ENCODE peak calls at places on chromosomes 11 and 22, in five cellular contexts. N is AG10803, Q is stomach, Z is AG09309, S is Caco-2. F is an unnamed sample.

GRCh38 chr11:93059074-93059957 is 89.9 kb downstream of the MTNR1B start:
- DNase-seq in N (peak), Q (no peak), Z (peak), S (no peak), F (peak)

GRCh38 chr11:119693253-119693815 is 35.7 kb downstream of the NECTIN1 start:
- DNase-seq in N (no peak), Q (no peak), Z (no peak), S (no peak), F (no peak)

GRCh38 chr22:41508770-41509170 is 35.5 kb downstream of the POLR3H start:
- DNase-seq in N (no peak), Q (no peak), Z (no peak), S (no peak), F (no peak)

GRCh38 chr11:86509579-86509978 is 134.9 kb downstream of the CCDC81 start:
- DNase-seq in N (no peak), Q (no peak), Z (no peak), S (no peak), F (no peak)

GRCh38 chr11:128867277-128867676 is at the start of gene KCNJ1:
- DNase-seq in N (no peak), Q (no peak), Z (no peak), S (no peak), F (no peak)

GRCh38 chr11:86274503-86274902 is 27.5 kb upstream of the HIKESHI start:
- DNase-seq in N (no peak), Q (no peak), Z (no peak), S (no peak), F (no peak)

GRCh38 chr22:30605449-30606110 is 1.4 kb upstream of the TCN2 start:
- DNase-seq in N (peak), Q (peak), Z (no peak), S (no peak), F (peak)

GRCh38 chr11:103234974-103235373 is 125.7 kb downstream of the DYNC2H1 start:
- DNase-seq in N (peak), Q (no peak), Z (peak), S (no peak), F (peak)

GRCh38 chr11:77423624-77424023 is 50.3 kb downstream of the PAK1 start:
- DNase-seq in N (no peak), Q (no peak), Z (no peak), S (no peak), F (no peak)

GRCh38 chr11:75733346-75734107 is 15.9 kb downstream of the MOGAT2 start:
- DNase-seq in N (peak), Q (peak), Z (no peak), S (peak), F (no peak)

GRCh38 chr11:35390737-35391682 is 28.3 kb downstream of the SLC1A2 start:
- DNase-seq in N (peak), Q (peak), Z (no peak), S (no peak), F (peak)

GRCh38 chr22:43832393-43833265 is 20.5 kb upstream of the EFCAB6 start:
- DNase-seq in N (no peak), Q (no peak), Z (no peak), S (no peak), F (no peak)

GRCh38 chr11:25066706-25067105 is 569.9 kb downstream of the LUZP2 start:
- DNase-seq in N (no peak), Q (no peak), Z (no peak), S (no peak), F (no peak)

GRCh38 chr22:50621948-50622722 is 5.8 kb downstream of the ARSA start:
- DNase-seq in N (no peak), Q (peak), Z (no peak), S (no peak), F (no peak)

GRCh38 chr22:49727191-49727880 is 100.3 kb downstream of the BRD1 start:
- DNase-seq in N (no peak), Q (no peak), Z (no peak), S (no peak), F (no peak)

GRCh38 chr11:105244157-105244820 is 104.7 kb upstream of the CARD18 start:
- DNase-seq in N (peak), Q (no peak), Z (peak), S (no peak), F (peak)

GRCh38 chr11:105821781-105822180 is 200.3 kb downstream of the MSANTD4 start:
- DNase-seq in N (no peak), Q (no peak), Z (no peak), S (no peak), F (no peak)

GRCh38 chr11:75782540-75783263 is 14.1 kb downstream of the DGAT2 start:
- DNase-seq in N (no peak), Q (no peak), Z (no peak), S (no peak), F (no peak)

GRCh38 chr11:5528495-5528894 is 12.0 kb upstream of the UBQLNL start:
- DNase-seq in N (no peak), Q (no peak), Z (no peak), S (no peak), F (no peak)

GRCh38 chr11:65695459-65696241 is 16.4 kb upstream of the KAT5 start:
- DNase-seq in N (no peak), Q (peak), Z (no peak), S (no peak), F (no peak)

GRCh38 chr11:66880484-66881211 is 23.8 kb downstream of the LRFN4 start:
- DNase-seq in N (no peak), Q (peak), Z (no peak), S (no peak), F (no peak)

GRCh38 chr11:19508166-19508565 is 204.5 kb upstream of the NAV2 start:
- DNase-seq in N (no peak), Q (peak), Z (no peak), S (peak), F (peak)

GRCh38 chr11:41175304-41175972 is 284.0 kb downstream of the LRRC4C start:
- DNase-seq in N (no peak), Q (no peak), Z (no peak), S (no peak), F (no peak)

GRCh38 chr22:35749808-35750207 is 32.1 kb downstream of the APOL5 start:
- DNase-seq in N (peak), Q (no peak), Z (peak), S (no peak), F (no peak)

GRCh38 chr22:44112191-44112590 is 68.5 kb upstream of the PARVG start:
- DNase-seq in N (no peak), Q (no peak), Z (no peak), S (no peak), F (no peak)

GRCh38 chr11:128662960-128663359 is 30.9 kb upstream of the FLI1 start:
- DNase-seq in N (no peak), Q (no peak), Z (no peak), S (no peak), F (peak)

GRCh38 chr11:130213143-130213978 is 53.8 kb downstream of the ST14 start:
- DNase-seq in N (no peak), Q (peak), Z (no peak), S (peak), F (peak)

GRCh38 chr22:44883011-44883421 is 126.8 kb downstream of the PHF21B start:
- DNase-seq in N (no peak), Q (no peak), Z (no peak), S (peak), F (no peak)

GRCh38 chr11:65482306-65482850 is 16.5 kb upstream of the MALAT1 start:
- DNase-seq in N (no peak), Q (no peak), Z (no peak), S (no peak), F (no peak)

GRCh38 chr11:66115638-66116410 is 45.8 kb downstream of the PACS1 start:
- DNase-seq in N (no peak), Q (no peak), Z (no peak), S (no peak), F (peak)

GRCh38 chr11:71129624-71130023 is 122.8 kb downstream of the SHANK2 start:
- DNase-seq in N (peak), Q (no peak), Z (peak), S (no peak), F (peak)

GRCh38 chr11:2204361-2205213 is 33.0 kb upstream of the TH start:
- DNase-seq in N (no peak), Q (no peak), Z (no peak), S (peak), F (no peak)

GRCh38 chr22:31646186-31647019 is 15.6 kb downstream of the PISD start:
- DNase-seq in N (peak), Q (no peak), Z (peak), S (peak), F (peak)

GRCh38 chr22:31647516-31647915 is 14.5 kb downstream of the PISD start:
- DNase-seq in N (peak), Q (no peak), Z (peak), S (no peak), F (peak)

GRCh38 chr22:31650391-31650790 is 11.6 kb downstream of the PISD start:
- DNase-seq in N (peak), Q (no peak), Z (peak), S (peak), F (peak)

GRCh38 chr22:31647921-31648320 is 14.1 kb downstream of the PISD start:
- DNase-seq in N (no peak), Q (no peak), Z (no peak), S (no peak), F (no peak)

DNA sequence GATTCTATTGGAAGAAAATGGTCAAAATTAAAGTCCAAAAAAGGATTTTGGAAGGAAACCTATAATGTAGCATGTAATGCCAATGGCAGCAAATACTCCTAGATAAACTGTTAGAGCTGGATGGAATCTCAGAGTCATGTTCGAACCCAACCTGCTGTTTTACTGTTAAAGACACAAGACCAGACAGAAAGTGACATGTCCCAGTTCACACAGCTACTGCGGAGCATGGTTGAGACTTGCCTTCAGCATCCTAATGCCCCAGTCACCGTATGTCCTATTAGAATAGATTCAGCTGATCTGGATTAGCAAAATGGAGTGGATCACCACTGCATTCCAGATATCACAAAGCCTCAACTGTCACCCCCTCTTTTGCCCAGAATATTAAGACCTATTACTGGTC is 14.9 kb downstream of the PISD start:
- DNase-seq in N (no peak), Q (no peak), Z (no peak), S (no peak), F (no peak)
- TF ChIP-seq CTCF in N (no peak), Q (no peak), Z (no peak), S (no peak), F (no peak)

DNA sequence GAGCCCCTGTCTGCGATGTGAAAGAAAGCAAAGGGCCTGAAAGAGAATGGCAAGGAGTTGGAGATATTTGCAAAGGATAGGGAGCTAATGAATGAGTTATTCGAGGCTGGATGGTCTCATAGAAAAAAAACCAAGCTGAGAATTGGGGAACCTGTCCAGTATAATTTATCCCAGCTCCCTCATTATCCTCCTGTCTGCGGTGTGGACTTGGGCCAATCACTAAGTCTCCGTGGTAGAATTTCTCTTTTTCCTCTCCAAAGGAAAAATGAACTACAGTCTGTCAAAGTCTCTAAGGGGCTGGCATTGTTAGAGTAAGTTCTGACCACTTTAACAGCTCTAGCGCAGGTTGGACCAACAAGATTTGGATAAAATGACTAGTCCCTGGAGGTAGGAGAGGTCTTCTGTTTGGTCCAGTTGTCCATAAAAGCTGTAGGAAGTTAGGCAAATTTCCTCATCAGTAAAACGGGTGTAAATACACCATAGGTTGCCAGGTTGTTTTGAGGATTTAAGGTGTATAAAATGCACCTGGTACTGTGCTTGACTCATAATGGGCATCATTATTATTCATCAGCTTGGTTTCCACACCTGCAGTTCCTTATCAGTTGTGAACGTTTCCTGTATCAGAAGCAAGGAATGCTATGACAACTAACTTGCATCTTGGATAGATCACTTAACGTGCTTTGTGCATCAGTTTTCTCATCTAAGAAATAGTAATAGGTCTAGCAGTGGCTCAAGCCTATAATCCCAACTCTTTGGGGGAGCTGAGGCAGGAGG is 10.3 kb upstream of the CDON start:
- DNase-seq in N (no peak), Q (no peak), Z (no peak), S (no peak), F (no peak)
- H3K4me3 ChIP-seq in N (no peak), Q (no peak), Z (no peak), S (no peak), F (no peak)

GRCh38 chr22:42794551-42795510 is 62.2 kb downstream of the ARFGAP3 start:
- DNase-seq in N (peak), Q (peak), Z (no peak), S (no peak), F (no peak)
- TF ChIP-seq CTCF in N (peak), Q (no peak), Z (peak), S (peak), F (peak)

GRCh38 chr11:134120921-134121526 is 52.2 kb downstream of the JAM3 start:
- DNase-seq in N (peak), Q (no peak), Z (no peak), S (no peak), F (peak)
- H3K4me3 ChIP-seq in N (peak), Q (peak), Z (peak), S (no peak), F (peak)

DNA sequence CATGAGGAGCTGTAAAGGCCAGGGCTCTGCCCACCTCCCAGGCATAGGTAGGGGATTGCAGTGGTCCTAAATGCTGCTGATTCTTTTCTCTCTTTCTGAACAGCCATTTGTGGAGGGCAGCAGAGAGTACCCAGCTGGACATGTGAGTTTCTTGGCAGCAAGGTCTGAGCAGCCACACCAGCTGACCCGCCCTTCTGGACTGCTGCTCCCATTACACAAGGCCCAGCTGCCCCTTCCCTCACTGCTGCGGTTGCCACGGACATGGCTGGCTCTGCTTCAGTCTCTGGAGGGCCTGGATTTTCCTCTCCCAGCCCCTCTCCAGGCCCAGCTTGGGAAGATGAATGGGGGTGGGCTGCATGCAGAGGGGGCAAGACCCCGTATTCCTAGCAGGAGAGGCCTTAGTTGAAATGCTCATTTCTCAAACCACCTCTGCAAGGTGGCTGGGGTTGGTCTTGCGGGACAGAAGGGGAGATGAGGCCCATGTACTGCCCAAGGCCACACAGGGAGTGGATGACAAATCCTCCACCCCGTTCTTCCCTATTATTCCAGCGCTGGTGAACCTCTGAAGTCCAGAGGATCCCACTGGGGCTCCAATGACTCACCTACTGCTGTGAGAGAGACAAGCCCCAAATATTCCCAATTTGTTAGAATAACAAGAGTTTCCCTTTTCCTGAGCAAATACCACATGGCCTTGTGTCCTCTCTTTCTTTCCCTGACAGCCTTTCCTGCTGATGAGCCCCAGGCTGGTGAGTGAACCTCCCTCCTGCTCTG is 4.7 kb downstream of the LGALS12 start:
- DNase-seq in N (peak), Q (peak), Z (no peak), S (no peak), F (peak)
- TF ChIP-seq CTCF in N (no peak), Q (no peak), Z (no peak), S (no peak), F (no peak)

GRCh38 chr11:62603072-62603408 is 1.4 kb upstream of the MTA2 start:
- DNase-seq in N (no peak), Q (no peak), Z (no peak), S (peak), F (no peak)
- H3K4me3 ChIP-seq in N (peak), Q (peak), Z (peak), S (peak), F (peak)

GRCh38 chr11:79055866-79056632 is 384.8 kb downstream of the TENM4 start:
- DNase-seq in N (peak), Q (no peak), Z (peak), S (no peak), F (peak)
- TF ChIP-seq CTCF in N (peak), Q (no peak), Z (peak), S (peak), F (peak)

GRCh38 chr11:57499413-57499982 is 16.0 kb downstream of the SLC43A1 start:
- DNase-seq in N (peak), Q (peak), Z (peak), S (peak), F (peak)
- H3K4me3 ChIP-seq in N (peak), Q (peak), Z (peak), S (peak), F (peak)

DNA sequence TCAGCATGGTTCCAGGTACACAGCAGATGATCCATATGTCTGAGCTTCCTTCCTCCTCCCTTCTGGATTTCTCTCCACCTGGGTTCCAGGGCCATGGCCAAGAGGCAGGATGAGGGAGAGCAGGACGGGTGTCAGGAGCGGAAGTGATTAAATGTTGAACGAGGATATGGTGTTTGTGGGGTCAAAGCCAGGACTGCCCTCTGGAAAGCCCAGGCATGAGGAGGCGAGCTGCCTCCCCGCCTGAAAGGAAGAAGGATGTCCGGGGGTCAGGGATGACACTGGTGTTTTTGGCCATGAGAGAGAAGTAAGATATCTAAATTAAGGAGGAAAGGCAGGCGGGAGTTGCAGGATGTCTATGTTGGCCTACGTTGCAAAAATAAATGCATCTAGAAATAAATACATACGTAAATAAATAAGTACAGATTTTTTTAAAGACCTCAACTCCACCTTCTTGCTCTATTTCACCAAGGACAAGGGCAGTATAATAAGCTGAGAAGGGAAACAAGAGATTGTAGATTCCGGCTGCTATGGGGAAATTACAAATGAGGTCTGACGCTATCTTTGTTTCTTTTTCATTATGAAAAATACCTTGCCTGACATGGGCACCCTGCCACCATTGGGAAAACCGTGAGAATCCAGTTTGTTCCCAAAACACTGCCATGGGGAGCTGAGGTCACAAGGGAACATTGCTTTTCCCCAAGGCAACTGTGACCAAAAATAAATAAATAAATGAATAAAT is 27.6 kb upstream of the LIPT2 start:
- DNase-seq in N (no peak), Q (no peak), Z (no peak), S (no peak), F (no peak)
- TF ChIP-seq CTCF in N (no peak), Q (no peak), Z (no peak), S (no peak), F (no peak)

DNA sequence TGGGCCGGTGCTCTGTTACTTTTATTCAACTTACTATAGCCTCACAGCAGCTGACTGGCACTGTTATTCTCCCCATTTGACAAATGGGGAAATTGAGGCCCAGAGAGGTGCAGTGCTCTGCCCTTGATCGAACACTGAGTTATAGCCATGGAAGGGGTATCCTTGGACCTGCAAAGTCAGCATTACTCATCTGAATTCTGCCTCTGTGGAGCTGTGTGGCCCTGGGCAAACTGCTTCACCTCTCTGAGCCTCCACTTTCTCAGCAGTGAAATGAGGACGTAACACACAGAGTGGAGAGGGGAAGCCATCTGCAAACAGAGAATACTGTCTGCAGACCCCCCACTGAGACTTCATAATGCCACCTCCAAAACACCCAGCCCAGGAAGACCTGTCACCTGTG is 25.3 kb downstream of the TPST2 start:
- DNase-seq in N (no peak), Q (no peak), Z (no peak), S (no peak), F (no peak)
- H3K4me3 ChIP-seq in N (no peak), Q (no peak), Z (no peak), S (no peak), F (no peak)